ENCODE peak calls at places on chromosomes 5 and 9, in ten cellular contexts. A, L, S, F, Q, Z, O, J, H and P are unnamed samples.

GRCh38 chr5:115842089-115842881 is 550 bp downstream of the AP3S1 start:
- DNase-seq in A (no peak), L (peak; percentile 48), S (no peak), F (peak; percentile 60), Q (no peak), Z (peak; percentile 22), O (peak; percentile 73), J (no peak), H (no peak), P (no peak)

GRCh38 chr9:87642330-87643110 is 83.4 kb upstream of the CTSL start:
- DNase-seq in A (no peak), L (no peak), S (no peak), F (no peak), Q (no peak), Z (no peak), O (no peak), J (no peak), H (no peak), P (no peak)

GRCh38 chr5:127280494-127281220 is 9.9 kb upstream of the MEGF10 start:
- DNase-seq in A (no peak), L (no peak), S (no peak), F (no peak), Q (no peak), Z (no peak), O (peak; percentile 66), J (no peak), H (no peak), P (no peak)

GRCh38 chr5:108251350-108251749 is 130.5 kb downstream of the FBXL17 start:
- DNase-seq in A (peak; percentile 12), L (no peak), S (no peak), F (no peak), Q (no peak), Z (peak; percentile 7), O (no peak), J (no peak), H (no peak), P (no peak)

GRCh38 chr9:124555043-124555442 is 47.8 kb upstream of the NR5A1 start:
- DNase-seq in A (no peak), L (no peak), S (no peak), F (no peak), Q (no peak), Z (no peak), O (no peak), J (no peak), H (no peak), P (no peak)

GRCh38 chr9:133114451-133114885 is 6.6 kb downstream of the RALGDS start:
- DNase-seq in A (peak; percentile 21), L (no peak), S (no peak), F (peak; percentile 75), Q (no peak), Z (no peak), O (peak; percentile 44), J (peak; percentile 79), H (no peak), P (peak; percentile 94)

GRCh38 chr5:14397717-14398116 is 183.9 kb upstream of the OTULINL start:
- DNase-seq in A (peak; percentile 82), L (no peak), S (no peak), F (no peak), Q (no peak), Z (no peak), O (peak; percentile 36), J (no peak), H (no peak), P (no peak)

GRCh38 chr9:38694676-38695075 is 25.3 kb downstream of the FAM240B start:
- DNase-seq in A (no peak), L (no peak), S (no peak), F (no peak), Q (no peak), Z (no peak), O (no peak), J (no peak), H (no peak), P (no peak)

GRCh38 chr9:134488251-134488900 is 153.2 kb upstream of the COL5A1 start:
- DNase-seq in A (no peak), L (no peak), S (no peak), F (peak; percentile 51), Q (no peak), Z (no peak), O (peak; percentile 15), J (peak; percentile 60), H (no peak), P (peak; percentile 35)

DNA sequence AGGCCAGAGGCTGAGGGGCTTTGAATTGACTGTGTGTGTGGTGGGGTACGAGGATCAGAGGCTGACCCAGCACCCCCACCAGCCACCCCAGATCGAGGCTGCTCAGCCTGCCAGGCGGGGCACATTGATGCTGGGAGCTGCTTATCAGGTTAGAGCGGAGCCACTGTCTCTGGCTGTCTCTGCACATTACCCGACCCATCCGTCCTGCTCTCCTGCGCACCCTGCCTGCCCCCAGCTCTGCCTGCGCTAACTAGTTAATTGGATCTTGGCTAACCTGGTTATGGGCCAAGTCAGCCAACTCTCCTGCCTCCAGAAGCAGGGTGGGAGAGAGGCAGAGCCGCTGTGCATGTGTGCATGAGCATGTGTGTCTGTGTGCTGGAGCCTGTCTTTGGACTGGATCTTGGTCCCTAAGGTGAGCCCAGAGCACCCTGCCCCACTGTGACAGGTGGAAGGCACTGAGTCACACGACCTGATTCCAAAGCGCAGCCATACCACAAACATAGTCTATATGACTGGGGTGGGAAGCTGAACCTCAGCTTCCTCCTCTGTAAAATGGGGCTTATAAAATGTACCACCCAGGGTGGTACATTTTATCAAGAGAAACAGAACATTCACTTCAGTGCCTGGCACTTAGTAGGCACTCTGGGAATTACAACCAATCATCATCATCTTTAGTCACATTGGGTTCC is 39.7 kb downstream of the PCDH1 start:
- DNase-seq in A (no peak), L (no peak), S (no peak), F (no peak), Q (no peak), Z (no peak), O (no peak), J (no peak), H (no peak), P (no peak)
- H3K4me1 ChIP-seq in A (peaks cover 22% of the 10 kb centered on the region), L (peaks cover 13% of the 10 kb centered on the region), S (peaks cover 44% of the 10 kb centered on the region), F (peaks cover 23% of the 10 kb centered on the region), Q (no peaks in the 10 kb centered on the region), Z (no peaks in the 10 kb centered on the region), O (peaks cover 30% of the 10 kb centered on the region), J (peaks cover 11% of the 10 kb centered on the region), H (peaks cover 17% of the 10 kb centered on the region), P (peaks cover 14% of the 10 kb centered on the region)

GRCh38 chr9:127863179-127863578 is 8.7 kb upstream of the ENG start:
- DNase-seq in A (no peak), L (peak; percentile 45), S (no peak), F (no peak), Q (no peak), Z (no peak), O (no peak), J (no peak), H (no peak), P (no peak)

GRCh38 chr9:127865645-127866464 is 11.4 kb upstream of the ENG start:
- DNase-seq in A (no peak), L (no peak), S (no peak), F (no peak), Q (no peak), Z (no peak), O (no peak), J (peak; percentile 24), H (no peak), P (no peak)

GRCh38 chr9:127860779-127861178 is 6.3 kb upstream of the ENG start:
- DNase-seq in A (no peak), L (no peak), S (no peak), F (no peak), Q (peak; percentile 44), Z (no peak), O (no peak), J (no peak), H (no peak), P (no peak)

GRCh38 chr9:127860260-127860659 is 5.8 kb upstream of the ENG start:
- DNase-seq in A (no peak), L (no peak), S (no peak), F (no peak), Q (peak; percentile 86), Z (no peak), O (no peak), J (peak; percentile 85), H (no peak), P (no peak)

GRCh38 chr9:127862075-127863011 is 7.9 kb upstream of the ENG start:
- DNase-seq in A (no peak), L (peak; percentile 93), S (peak; percentile 57), F (peak; percentile 80), Q (peak; percentile 80), Z (peak; percentile 55), O (peak; percentile 48), J (peak; percentile 93), H (no peak), P (peak; percentile 68)
- TF ChIP-seq POLR2A in A (no peak), L (peak; percentile 62), S (no peak), F (no peak), Q (no peak), Z (no peak), O (no peak), J (no peak), H (no peak), P (no peak)

DNA sequence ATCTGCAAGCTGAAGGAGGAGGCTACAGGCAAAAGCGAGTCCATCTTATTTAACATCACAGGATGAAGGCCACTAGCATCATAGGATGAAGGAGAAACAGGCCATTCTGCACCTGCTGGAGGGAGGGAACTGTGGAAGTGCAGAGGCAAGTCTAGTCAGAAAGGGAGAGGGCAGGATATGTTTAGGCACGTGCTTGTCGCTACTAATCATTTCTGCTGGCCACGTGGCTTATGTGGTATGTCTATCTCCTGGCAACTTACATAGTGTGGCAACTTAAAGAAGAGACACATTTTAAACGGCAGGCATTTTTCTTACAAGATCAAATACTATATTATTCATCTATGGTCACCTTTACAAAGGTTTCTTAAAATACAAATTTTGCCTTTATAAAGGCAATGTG is 74.0 kb downstream of the GNAQ start:
- DNase-seq in A (no peak), L (peak; percentile 20), S (no peak), F (no peak), Q (no peak), Z (no peak), O (no peak), J (no peak), H (no peak), P (no peak)
- H3K4me1 ChIP-seq in A (peaks cover 14% of the 10 kb centered on the region), L (peaks cover 5% of the 10 kb centered on the region), S (peaks cover 24% of the 10 kb centered on the region), F (peaks cover 47% of the 10 kb centered on the region), Q (peaks cover 13% of the 10 kb centered on the region), Z (no peaks in the 10 kb centered on the region), O (peaks cover 26% of the 10 kb centered on the region), J (no peaks in the 10 kb centered on the region), H (peaks cover 32% of the 10 kb centered on the region), P (peaks cover 12% of the 10 kb centered on the region)

GRCh38 chr5:42993516-42994284 is 46.4 kb downstream of the ANXA2R start:
- DNase-seq in A (peak; percentile 89), L (peak; percentile 75), S (no peak), F (peak; percentile 32), Q (no peak), Z (peak; percentile 27), O (no peak), J (no peak), H (peak; percentile 8), P (no peak)

GRCh38 chr5:42991477-42992034 is 48.6 kb downstream of the ANXA2R start:
- DNase-seq in A (peak; percentile 24), L (peak; percentile 50), S (no peak), F (peak; percentile 19), Q (no peak), Z (peak; percentile 9), O (no peak), J (no peak), H (no peak), P (no peak)

GRCh38 chr5:42992035-42992570 is 48.0 kb downstream of the ANXA2R start:
- DNase-seq in A (peak; percentile 88), L (peak; percentile 81), S (peak; percentile 68), F (peak; percentile 89), Q (peak; percentile 69), Z (peak; percentile 73), O (peak; percentile 58), J (peak; percentile 90), H (peak; percentile 56), P (peak; percentile 74)

GRCh38 chr5:42994285-42995151 is 45.6 kb downstream of the ANXA2R start:
- DNase-seq in A (peak; percentile 93), L (peak; percentile 96), S (peak; percentile 78), F (peak; percentile 91), Q (peak; percentile 88), Z (peak; percentile 89), O (peak; percentile 75), J (peak; percentile 88), H (peak; percentile 49), P (peak; percentile 85)

GRCh38 chr5:42995152-42995751 is 44.9 kb downstream of the ANXA2R start:
- DNase-seq in A (peak; percentile 38), L (peak; percentile 27), S (no peak), F (no peak), Q (no peak), Z (no peak), O (no peak), J (no peak), H (no peak), P (no peak)
- TF ChIP-seq POLR2A in A (no peak), L (peak; percentile 46), S (no peak), F (no peak), Q (no peak), Z (no peak), O (no peak), J (no peak), H (no peak), P (no peak)